ENCODE peak calls at places on chromosomes 11 and 22, in seven cellular contexts. One of them, this sample, is unnamed.

GRCh38 chr11:59801981-59802638 is 8.5 kb downstream of the MRPL16 start:
- DNase-seq in HTR-8/SVneo: no peak
- DNase-seq in lung: no peak
- DNase-seq in effector CD4-positive, alpha-beta T cell: no peak
- DNase-seq in NCI-H510A treated with DMSO at 0.1 percent for 48 hours: no peak
- DNase-seq in activated T-cell treated with anti-CD3 and anti-CD28 coated beads for 1 hour: no peak
- DNase-seq in activated CD4-positive, CD25-positive, alpha-beta regulatory T cell: no peak
- DNase-seq in this sample: peak; percentile 26

GRCh38 chr22:38948181-38948940 is 9.0 kb upstream of the APOBEC3A start:
- DNase-seq in HTR-8/SVneo: no peak
- DNase-seq in lung: no peak
- DNase-seq in activated T-cell treated with anti-CD3 and anti-CD28 coated beads for 1 hour: no peak
- DNase-seq in effector CD4-positive, alpha-beta T cell: no peak
- DNase-seq in activated CD4-positive, CD25-positive, alpha-beta regulatory T cell: no peak
- DNase-seq in NCI-H510A treated with DMSO at 0.1 percent for 48 hours: no peak
- DNase-seq in this sample: no peak

GRCh38 chr11:98630736-98631135 is 390.0 kb upstream of the CNTN5 start:
- DNase-seq in activated T-cell treated with anti-CD3 and anti-CD28 coated beads for 1 hour: no peak
- DNase-seq in HTR-8/SVneo: no peak
- DNase-seq in effector CD4-positive, alpha-beta T cell: no peak
- DNase-seq in activated CD4-positive, CD25-positive, alpha-beta regulatory T cell: no peak
- DNase-seq in NCI-H510A treated with DMSO at 0.1 percent for 48 hours: no peak
- DNase-seq in lung: no peak
- DNase-seq in this sample: no peak

GRCh38 chr11:134643519-134644042 is 231.5 kb upstream of the B3GAT1 start:
- DNase-seq in effector CD4-positive, alpha-beta T cell: no peak
- DNase-seq in activated T-cell treated with anti-CD3 and anti-CD28 coated beads for 1 hour: no peak
- DNase-seq in NCI-H510A treated with DMSO at 0.1 percent for 48 hours: no peak
- DNase-seq in lung: no peak
- DNase-seq in HTR-8/SVneo: no peak
- DNase-seq in activated CD4-positive, CD25-positive, alpha-beta regulatory T cell: no peak
- DNase-seq in this sample: no peak

GRCh38 chr11:30454108-30454507 is 131.2 kb downstream of the ARL14EP start:
- DNase-seq in HTR-8/SVneo: no peak
- DNase-seq in activated CD4-positive, CD25-positive, alpha-beta regulatory T cell: no peak
- DNase-seq in NCI-H510A treated with DMSO at 0.1 percent for 48 hours: no peak
- DNase-seq in activated T-cell treated with anti-CD3 and anti-CD28 coated beads for 1 hour: no peak
- DNase-seq in effector CD4-positive, alpha-beta T cell: no peak
- DNase-seq in lung: no peak
- DNase-seq in this sample: no peak

GRCh38 chr11:64865286-64866172 is 12.9 kb downstream of the EHD1 start:
- DNase-seq in activated T-cell treated with anti-CD3 and anti-CD28 coated beads for 1 hour: no peak
- DNase-seq in activated CD4-positive, CD25-positive, alpha-beta regulatory T cell: no peak
- DNase-seq in NCI-H510A treated with DMSO at 0.1 percent for 48 hours: no peak
- DNase-seq in HTR-8/SVneo: no peak
- DNase-seq in lung: no peak
- DNase-seq in effector CD4-positive, alpha-beta T cell: no peak
- DNase-seq in this sample: no peak

GRCh38 chr11:38814670-38815069 is 2216.6 kb upstream of the RAG2 start:
- DNase-seq in effector CD4-positive, alpha-beta T cell: no peak
- DNase-seq in lung: no peak
- DNase-seq in HTR-8/SVneo: peak; percentile 49
- DNase-seq in NCI-H510A treated with DMSO at 0.1 percent for 48 hours: no peak
- DNase-seq in activated T-cell treated with anti-CD3 and anti-CD28 coated beads for 1 hour: no peak
- DNase-seq in activated CD4-positive, CD25-positive, alpha-beta regulatory T cell: no peak
- DNase-seq in this sample: no peak

GRCh38 chr11:130023204-130023603 is 20.6 kb upstream of the PRDM10 start:
- DNase-seq in activated T-cell treated with anti-CD3 and anti-CD28 coated beads for 1 hour: no peak
- DNase-seq in NCI-H510A treated with DMSO at 0.1 percent for 48 hours: no peak
- DNase-seq in effector CD4-positive, alpha-beta T cell: no peak
- DNase-seq in activated CD4-positive, CD25-positive, alpha-beta regulatory T cell: no peak
- DNase-seq in HTR-8/SVneo: peak; percentile 64
- DNase-seq in lung: no peak
- DNase-seq in this sample: no peak

GRCh38 chr22:29824677-29825076 is 13.4 kb downstream of the ASCC2 start:
- DNase-seq in NCI-H510A treated with DMSO at 0.1 percent for 48 hours: no peak
- DNase-seq in activated T-cell treated with anti-CD3 and anti-CD28 coated beads for 1 hour: no peak
- DNase-seq in lung: no peak
- DNase-seq in effector CD4-positive, alpha-beta T cell: no peak
- DNase-seq in HTR-8/SVneo: no peak
- DNase-seq in activated CD4-positive, CD25-positive, alpha-beta regulatory T cell: no peak
- DNase-seq in this sample: no peak

GRCh38 chr22:39349506-39349966 is 255 bp upstream of the SYNGR1 start:
- DNase-seq in NCI-H510A treated with DMSO at 0.1 percent for 48 hours: no peak
- DNase-seq in effector CD4-positive, alpha-beta T cell: no peak
- DNase-seq in HTR-8/SVneo: peak; percentile 62
- DNase-seq in lung: no peak
- DNase-seq in activated T-cell treated with anti-CD3 and anti-CD28 coated beads for 1 hour: no peak
- DNase-seq in activated CD4-positive, CD25-positive, alpha-beta regulatory T cell: no peak
- DNase-seq in this sample: peak; percentile 49

GRCh38 chr22:33635766-33636165 is 284.5 kb downstream of the LARGE1 start:
- DNase-seq in HTR-8/SVneo: no peak
- DNase-seq in lung: no peak
- DNase-seq in activated T-cell treated with anti-CD3 and anti-CD28 coated beads for 1 hour: no peak
- DNase-seq in effector CD4-positive, alpha-beta T cell: no peak
- DNase-seq in NCI-H510A treated with DMSO at 0.1 percent for 48 hours: no peak
- DNase-seq in activated CD4-positive, CD25-positive, alpha-beta regulatory T cell: no peak
- DNase-seq in this sample: no peak

GRCh38 chr11:35247863-35248262 is 108.9 kb downstream of the CD44 start:
- DNase-seq in NCI-H510A treated with DMSO at 0.1 percent for 48 hours: no peak
- DNase-seq in lung: no peak
- DNase-seq in effector CD4-positive, alpha-beta T cell: peak; percentile 14
- DNase-seq in HTR-8/SVneo: no peak
- DNase-seq in activated T-cell treated with anti-CD3 and anti-CD28 coated beads for 1 hour: no peak
- DNase-seq in activated CD4-positive, CD25-positive, alpha-beta regulatory T cell: no peak
- DNase-seq in this sample: no peak

GRCh38 chr11:36793542-36793926 is 195.5 kb upstream of the RAG2 start:
- DNase-seq in activated T-cell treated with anti-CD3 and anti-CD28 coated beads for 1 hour: no peak
- DNase-seq in lung: no peak
- DNase-seq in activated CD4-positive, CD25-positive, alpha-beta regulatory T cell: no peak
- DNase-seq in NCI-H510A treated with DMSO at 0.1 percent for 48 hours: no peak
- DNase-seq in effector CD4-positive, alpha-beta T cell: no peak
- DNase-seq in HTR-8/SVneo: no peak
- DNase-seq in this sample: no peak

GRCh38 chr22:33832558-33833151 is 87.6 kb downstream of the LARGE1 start:
- DNase-seq in effector CD4-positive, alpha-beta T cell: no peak
- DNase-seq in NCI-H510A treated with DMSO at 0.1 percent for 48 hours: no peak
- DNase-seq in HTR-8/SVneo: no peak
- DNase-seq in activated T-cell treated with anti-CD3 and anti-CD28 coated beads for 1 hour: no peak
- DNase-seq in lung: no peak
- DNase-seq in activated CD4-positive, CD25-positive, alpha-beta regulatory T cell: no peak
- DNase-seq in this sample: no peak

GRCh38 chr11:27757953-27758352 is 57.7 kb upstream of the BDNF start:
- DNase-seq in lung: no peak
- DNase-seq in HTR-8/SVneo: peak; percentile 53
- DNase-seq in NCI-H510A treated with DMSO at 0.1 percent for 48 hours: no peak
- DNase-seq in effector CD4-positive, alpha-beta T cell: no peak
- DNase-seq in activated CD4-positive, CD25-positive, alpha-beta regulatory T cell: no peak
- DNase-seq in activated T-cell treated with anti-CD3 and anti-CD28 coated beads for 1 hour: no peak
- DNase-seq in this sample: no peak

GRCh38 chr22:48640890-48641771 is 1186.5 kb downstream of the BRD1 start:
- DNase-seq in effector CD4-positive, alpha-beta T cell: no peak
- DNase-seq in activated CD4-positive, CD25-positive, alpha-beta regulatory T cell: no peak
- DNase-seq in HTR-8/SVneo: no peak
- DNase-seq in activated T-cell treated with anti-CD3 and anti-CD28 coated beads for 1 hour: no peak
- DNase-seq in lung: no peak
- DNase-seq in NCI-H510A treated with DMSO at 0.1 percent for 48 hours: no peak
- DNase-seq in this sample: no peak

GRCh38 chr11:46337626-46338345 is 9.5 kb upstream of the DGKZ start:
- DNase-seq in HTR-8/SVneo: no peak
- DNase-seq in activated T-cell treated with anti-CD3 and anti-CD28 coated beads for 1 hour: no peak
- DNase-seq in activated CD4-positive, CD25-positive, alpha-beta regulatory T cell: no peak
- DNase-seq in effector CD4-positive, alpha-beta T cell: no peak
- DNase-seq in NCI-H510A treated with DMSO at 0.1 percent for 48 hours: no peak
- DNase-seq in lung: no peak
- DNase-seq in this sample: no peak

GRCh38 chr22:32202539-32203180 is 2.2 kb downstream of the RFPL2 start:
- DNase-seq in activated CD4-positive, CD25-positive, alpha-beta regulatory T cell: no peak
- DNase-seq in effector CD4-positive, alpha-beta T cell: no peak
- DNase-seq in lung: peak; percentile 67
- DNase-seq in NCI-H510A treated with DMSO at 0.1 percent for 48 hours: peak; percentile 53
- DNase-seq in HTR-8/SVneo: peak; percentile 39
- DNase-seq in activated T-cell treated with anti-CD3 and anti-CD28 coated beads for 1 hour: no peak
- DNase-seq in this sample: no peak

GRCh38 chr11:71940561-71941219 is 11.8 kb downstream of the RNF121 start:
- DNase-seq in HTR-8/SVneo: no peak
- DNase-seq in activated CD4-positive, CD25-positive, alpha-beta regulatory T cell: no peak
- DNase-seq in activated T-cell treated with anti-CD3 and anti-CD28 coated beads for 1 hour: no peak
- DNase-seq in NCI-H510A treated with DMSO at 0.1 percent for 48 hours: no peak
- DNase-seq in effector CD4-positive, alpha-beta T cell: no peak
- DNase-seq in lung: no peak
- DNase-seq in this sample: no peak

GRCh38 chr11:110935018-110935640 is 222.9 kb upstream of the ARHGAP20 start:
- DNase-seq in effector CD4-positive, alpha-beta T cell: no peak
- DNase-seq in activated CD4-positive, CD25-positive, alpha-beta regulatory T cell: no peak
- DNase-seq in activated T-cell treated with anti-CD3 and anti-CD28 coated beads for 1 hour: no peak
- DNase-seq in lung: no peak
- DNase-seq in HTR-8/SVneo: no peak
- DNase-seq in NCI-H510A treated with DMSO at 0.1 percent for 48 hours: no peak
- DNase-seq in this sample: peak; percentile 25

GRCh38 chr11:60919320-60919719 is 4.9 kb upstream of the TMEM132A start:
- DNase-seq in NCI-H510A treated with DMSO at 0.1 percent for 48 hours: no peak
- DNase-seq in activated CD4-positive, CD25-positive, alpha-beta regulatory T cell: no peak
- DNase-seq in activated T-cell treated with anti-CD3 and anti-CD28 coated beads for 1 hour: no peak
- DNase-seq in lung: no peak
- DNase-seq in HTR-8/SVneo: no peak
- DNase-seq in effector CD4-positive, alpha-beta T cell: no peak
- DNase-seq in this sample: no peak

GRCh38 chr11:82775736-82776346 is 42.2 kb upstream of the FAM181B start:
- DNase-seq in NCI-H510A treated with DMSO at 0.1 percent for 48 hours: no peak
- DNase-seq in lung: no peak
- DNase-seq in activated T-cell treated with anti-CD3 and anti-CD28 coated beads for 1 hour: no peak
- DNase-seq in effector CD4-positive, alpha-beta T cell: no peak
- DNase-seq in activated CD4-positive, CD25-positive, alpha-beta regulatory T cell: no peak
- DNase-seq in HTR-8/SVneo: peak; percentile 35
- DNase-seq in this sample: no peak

GRCh38 chr11:134668796-134669195 is 256.8 kb upstream of the B3GAT1 start:
- DNase-seq in effector CD4-positive, alpha-beta T cell: no peak
- DNase-seq in NCI-H510A treated with DMSO at 0.1 percent for 48 hours: no peak
- DNase-seq in activated T-cell treated with anti-CD3 and anti-CD28 coated beads for 1 hour: no peak
- DNase-seq in HTR-8/SVneo: no peak
- DNase-seq in activated CD4-positive, CD25-positive, alpha-beta regulatory T cell: no peak
- DNase-seq in lung: peak; percentile 20
- DNase-seq in this sample: no peak

GRCh38 chr22:22546490-22546889 is 12.6 kb downstream of the PRAME start:
- DNase-seq in effector CD4-positive, alpha-beta T cell: no peak
- DNase-seq in HTR-8/SVneo: no peak
- DNase-seq in NCI-H510A treated with DMSO at 0.1 percent for 48 hours: no peak
- DNase-seq in activated CD4-positive, CD25-positive, alpha-beta regulatory T cell: no peak
- DNase-seq in activated T-cell treated with anti-CD3 and anti-CD28 coated beads for 1 hour: no peak
- DNase-seq in lung: no peak
- DNase-seq in this sample: no peak

GRCh38 chr22:45966320-45966891 is 10.6 kb downstream of the WNT7B start:
- DNase-seq in activated CD4-positive, CD25-positive, alpha-beta regulatory T cell: no peak
- DNase-seq in HTR-8/SVneo: no peak
- DNase-seq in activated T-cell treated with anti-CD3 and anti-CD28 coated beads for 1 hour: no peak
- DNase-seq in lung: peak; percentile 51
- DNase-seq in effector CD4-positive, alpha-beta T cell: no peak
- DNase-seq in NCI-H510A treated with DMSO at 0.1 percent for 48 hours: peak; percentile 82
- DNase-seq in this sample: no peak

GRCh38 chr11:133814588-133814987 is 30.7 kb downstream of the SPATA19 start:
- DNase-seq in activated CD4-positive, CD25-positive, alpha-beta regulatory T cell: no peak
- DNase-seq in activated T-cell treated with anti-CD3 and anti-CD28 coated beads for 1 hour: no peak
- DNase-seq in NCI-H510A treated with DMSO at 0.1 percent for 48 hours: no peak
- DNase-seq in HTR-8/SVneo: no peak
- DNase-seq in lung: no peak
- DNase-seq in effector CD4-positive, alpha-beta T cell: no peak
- DNase-seq in this sample: no peak

GRCh38 chr11:19502691-19503253 is 209.9 kb upstream of the NAV2 start:
- DNase-seq in effector CD4-positive, alpha-beta T cell: no peak
- DNase-seq in NCI-H510A treated with DMSO at 0.1 percent for 48 hours: no peak
- DNase-seq in activated CD4-positive, CD25-positive, alpha-beta regulatory T cell: no peak
- DNase-seq in lung: no peak
- DNase-seq in activated T-cell treated with anti-CD3 and anti-CD28 coated beads for 1 hour: no peak
- DNase-seq in HTR-8/SVneo: no peak
- DNase-seq in this sample: no peak

GRCh38 chr11:120137611-120138521 is at the start of gene TRIM29:
- DNase-seq in lung: peak; percentile 33
- DNase-seq in NCI-H510A treated with DMSO at 0.1 percent for 48 hours: peak; percentile 5
- DNase-seq in activated CD4-positive, CD25-positive, alpha-beta regulatory T cell: no peak
- DNase-seq in activated T-cell treated with anti-CD3 and anti-CD28 coated beads for 1 hour: no peak
- DNase-seq in effector CD4-positive, alpha-beta T cell: no peak
- DNase-seq in HTR-8/SVneo: no peak
- DNase-seq in this sample: peak; percentile 12

GRCh38 chr11:43212279-43212678 is 99.5 kb upstream of the API5 start:
- DNase-seq in activated T-cell treated with anti-CD3 and anti-CD28 coated beads for 1 hour: no peak
- DNase-seq in HTR-8/SVneo: no peak
- DNase-seq in lung: no peak
- DNase-seq in activated CD4-positive, CD25-positive, alpha-beta regulatory T cell: no peak
- DNase-seq in NCI-H510A treated with DMSO at 0.1 percent for 48 hours: no peak
- DNase-seq in effector CD4-positive, alpha-beta T cell: no peak
- DNase-seq in this sample: no peak

GRCh38 chr22:42786606-42787356 is 66.1 kb upstream of the A4GALT start:
- DNase-seq in lung: no peak
- DNase-seq in activated T-cell treated with anti-CD3 and anti-CD28 coated beads for 1 hour: no peak
- DNase-seq in NCI-H510A treated with DMSO at 0.1 percent for 48 hours: no peak
- DNase-seq in activated CD4-positive, CD25-positive, alpha-beta regulatory T cell: no peak
- DNase-seq in HTR-8/SVneo: no peak
- DNase-seq in effector CD4-positive, alpha-beta T cell: no peak
- DNase-seq in this sample: no peak

GRCh38 chr11:80455818-80456217 is 1015.0 kb upstream of the TENM4 start:
- DNase-seq in activated CD4-positive, CD25-positive, alpha-beta regulatory T cell: no peak
- DNase-seq in effector CD4-positive, alpha-beta T cell: no peak
- DNase-seq in lung: no peak
- DNase-seq in activated T-cell treated with anti-CD3 and anti-CD28 coated beads for 1 hour: no peak
- DNase-seq in NCI-H510A treated with DMSO at 0.1 percent for 48 hours: no peak
- DNase-seq in HTR-8/SVneo: no peak
- DNase-seq in this sample: no peak

GRCh38 chr11:64856382-64857227 is 12.2 kb upstream of the CDC42BPG start:
- DNase-seq in activated T-cell treated with anti-CD3 and anti-CD28 coated beads for 1 hour: no peak
- DNase-seq in activated CD4-positive, CD25-positive, alpha-beta regulatory T cell: peak; percentile 21
- DNase-seq in effector CD4-positive, alpha-beta T cell: peak; percentile 42
- DNase-seq in HTR-8/SVneo: peak; percentile 53
- DNase-seq in lung: peak; percentile 80
- DNase-seq in NCI-H510A treated with DMSO at 0.1 percent for 48 hours: no peak
- DNase-seq in this sample: peak; percentile 63

GRCh38 chr11:14340721-14341120 is 18.3 kb downstream of the RRAS2 start:
- DNase-seq in HTR-8/SVneo: no peak
- DNase-seq in effector CD4-positive, alpha-beta T cell: no peak
- DNase-seq in NCI-H510A treated with DMSO at 0.1 percent for 48 hours: no peak
- DNase-seq in activated CD4-positive, CD25-positive, alpha-beta regulatory T cell: no peak
- DNase-seq in lung: no peak
- DNase-seq in activated T-cell treated with anti-CD3 and anti-CD28 coated beads for 1 hour: no peak
- DNase-seq in this sample: no peak

GRCh38 chr22:40855960-40856512 is 403 bp downstream of the ST13 start:
- DNase-seq in activated T-cell treated with anti-CD3 and anti-CD28 coated beads for 1 hour: peak; percentile 3
- DNase-seq in activated CD4-positive, CD25-positive, alpha-beta regulatory T cell: no peak
- DNase-seq in NCI-H510A treated with DMSO at 0.1 percent for 48 hours: no peak
- DNase-seq in effector CD4-positive, alpha-beta T cell: no peak
- DNase-seq in lung: no peak
- DNase-seq in HTR-8/SVneo: peak; percentile 10
- DNase-seq in this sample: no peak

GRCh38 chr11:58914821-58915543 is 24.3 kb upstream of the GLYATL1 start:
- DNase-seq in lung: no peak
- DNase-seq in activated T-cell treated with anti-CD3 and anti-CD28 coated beads for 1 hour: no peak
- DNase-seq in effector CD4-positive, alpha-beta T cell: no peak
- DNase-seq in HTR-8/SVneo: no peak
- DNase-seq in NCI-H510A treated with DMSO at 0.1 percent for 48 hours: no peak
- DNase-seq in activated CD4-positive, CD25-positive, alpha-beta regulatory T cell: no peak
- DNase-seq in this sample: no peak